ENCODE peak calls at places on chromosomes 5 and 9, in four cellular contexts. Z, F, L and P are unnamed samples.

GRCh38 chr9:95510610-95511231 is 6.0 kb downstream of the PTCH1 start:
- DNase-seq in F (peak), Z (peak), L (peak), P (peak)

GRCh38 chr9:95974389-95974788 is 98.9 kb downstream of the ERCC6L2 start:
- DNase-seq in F (no peak), L (no peak), Z (no peak), P (no peak)

GRCh38 chr5:120532835-120533234 is 68.7 kb downstream of the PRR16 start:
- DNase-seq in Z (no peak), L (no peak), F (no peak), P (no peak)

GRCh38 chr5:65791721-65792698 is 70.0 kb downstream of the NLN start:
- DNase-seq in L (no peak), Z (no peak), F (no peak), P (no peak)

GRCh38 chr5:145316282-145316681 is 518.9 kb downstream of the PRELID2 start:
- DNase-seq in Z (no peak), L (no peak), F (no peak), P (no peak)

GRCh38 chr5:5335115-5335514 is 87.4 kb upstream of the ICE1 start:
- DNase-seq in Z (no peak), L (no peak), F (no peak), P (no peak)

GRCh38 chr9:92728831-92729734 is 35.5 kb downstream of the BICD2 start:
- DNase-seq in F (no peak), Z (no peak), L (no peak), P (no peak)

GRCh38 chr9:128972956-128973355 is 25.5 kb downstream of the NUP188 start:
- DNase-seq in L (no peak), F (no peak), Z (no peak), P (no peak)

GRCh38 chr9:74277532-74277931 is 219.6 kb upstream of the RORB start:
- DNase-seq in L (no peak), F (no peak), Z (no peak), P (peak)

GRCh38 chr9:116646661-116647514 is 40.2 kb upstream of the TRIM32 start:
- DNase-seq in Z (no peak), L (no peak), F (no peak), P (no peak)

GRCh38 chr5:109924708-109925107 is 235.0 kb downstream of the MAN2A1 start:
- DNase-seq in L (no peak), F (no peak), Z (no peak), P (no peak)

GRCh38 chr9:123928471-123929176 is 1.3 kb downstream of the DENND1A start:
- DNase-seq in L (no peak), Z (no peak), F (no peak), P (no peak)

GRCh38 chr9:12771891-12772290 is 2.9 kb upstream of the LURAP1L start:
- DNase-seq in L (no peak), F (no peak), Z (no peak), P (no peak)

GRCh38 chr5:59517926-59518585 is 375.5 kb downstream of the PDE4D start:
- DNase-seq in L (no peak), F (no peak), Z (no peak), P (no peak)

GRCh38 chr5:132000677-132001453 is 10.6 kb downstream of the ACSL6 start:
- DNase-seq in Z (peak), L (no peak), F (no peak), P (peak)

GRCh38 chr9:112041536-112042243 is 133.4 kb downstream of the SUSD1 start:
- DNase-seq in F (no peak), Z (no peak), L (peak), P (no peak)

GRCh38 chr5:10600629-10601245 is 36.9 kb downstream of the ANKRD33B start:
- DNase-seq in L (no peak), F (no peak), Z (no peak), P (no peak)

GRCh38 chr9:135592331-135592590 is 30.7 kb downstream of the PAEP start:
- DNase-seq in L (no peak), F (no peak), Z (no peak), P (no peak)

GRCh38 chr5:126376443-126376842 is 46.8 kb upstream of the GRAMD2B start:
- DNase-seq in F (no peak), Z (no peak), L (no peak), P (no peak)

GRCh38 chr5:103542441-103542840 is 20.1 kb downstream of the NUDT12 start:
- DNase-seq in L (no peak), Z (no peak), F (no peak), P (no peak)

GRCh38 chr9:133048595-133048994 is 13.2 kb upstream of the CEL start:
- DNase-seq in F (no peak), Z (no peak), L (no peak), P (no peak)

GRCh38 chr9:124420991-124421543 is 5.8 kb upstream of the PSMB7 start:
- DNase-seq in Z (no peak), L (no peak), F (no peak), P (no peak)

GRCh38 chr5:9316733-9317132 is 229.1 kb downstream of the SEMA5A start:
- DNase-seq in L (no peak), F (no peak), Z (no peak), P (no peak)

GRCh38 chr5:17604951-17605350 is 968 bp downstream of the TAF11L11 start:
- DNase-seq in F (no peak), L (no peak), Z (no peak), P (no peak)

GRCh38 chr5:137231535-137231934 is 267.6 kb downstream of the SPOCK1 start:
- DNase-seq in L (no peak), F (no peak), Z (no peak), P (no peak)

GRCh38 chr5:79774171-79774854 is 84.7 kb downstream of the CMYA5 start:
- DNase-seq in Z (no peak), L (peak), F (no peak), P (no peak)